ENCODE peak calls at places on chromosomes 4 and X, in six cellular contexts. One of them, this sample, is unnamed.

GRCh38 chrX:50049228-50049627 is 126.8 kb downstream of the CLCN5 start:
- DNase-seq in Kasumi-1: no peak
- DNase-seq in NCI-H146: no peak
- DNase-seq in HFF-Myc: no peak
- DNase-seq in lung: no peak
- DNase-seq in dermis microvascular lymphatic vessel endothelial cell: no peak
- DNase-seq in this sample: no peak

GRCh38 chr4:337143-337931 is at the start of gene ZNF141:
- DNase-seq in Kasumi-1: peak
- DNase-seq in dermis microvascular lymphatic vessel endothelial cell: peak
- DNase-seq in NCI-H146: peak
- DNase-seq in lung: peak
- DNase-seq in HFF-Myc: peak
- DNase-seq in this sample: no peak

GRCh38 chrX:45472968-45473367 is 272.3 kb upstream of the DIPK2B start:
- DNase-seq in lung: no peak
- DNase-seq in NCI-H146: no peak
- DNase-seq in dermis microvascular lymphatic vessel endothelial cell: peak
- DNase-seq in Kasumi-1: no peak
- DNase-seq in HFF-Myc: peak
- DNase-seq in this sample: no peak

GRCh38 chr4:156169011-156169410 is 215.3 kb upstream of the CTSO start:
- DNase-seq in NCI-H146: peak
- DNase-seq in HFF-Myc: peak
- DNase-seq in dermis microvascular lymphatic vessel endothelial cell: no peak
- DNase-seq in lung: peak
- DNase-seq in Kasumi-1: peak
- DNase-seq in this sample: peak

GRCh38 chrX:131577999-131578734 is 34.3 kb downstream of the OR13H1 start:
- DNase-seq in dermis microvascular lymphatic vessel endothelial cell: no peak
- DNase-seq in NCI-H146: no peak
- DNase-seq in lung: no peak
- DNase-seq in Kasumi-1: no peak
- DNase-seq in HFF-Myc: no peak
- DNase-seq in this sample: no peak

GRCh38 chrX:132209527-132209926 is 9.7 kb downstream of the RAP2C start:
- DNase-seq in lung: no peak
- DNase-seq in dermis microvascular lymphatic vessel endothelial cell: no peak
- DNase-seq in Kasumi-1: peak
- DNase-seq in HFF-Myc: no peak
- DNase-seq in NCI-H146: no peak
- DNase-seq in this sample: no peak

GRCh38 chrX:46820391-46821100 is 16.3 kb upstream of the RP2 start:
- DNase-seq in Kasumi-1: no peak
- DNase-seq in HFF-Myc: no peak
- DNase-seq in dermis microvascular lymphatic vessel endothelial cell: no peak
- DNase-seq in lung: no peak
- DNase-seq in NCI-H146: peak
- DNase-seq in this sample: no peak

GRCh38 chr4:18105023-18106011 is 83.8 kb upstream of the LCORL start:
- DNase-seq in HFF-Myc: no peak
- DNase-seq in dermis microvascular lymphatic vessel endothelial cell: no peak
- DNase-seq in lung: no peak
- DNase-seq in Kasumi-1: no peak
- DNase-seq in NCI-H146: no peak
- DNase-seq in this sample: no peak

GRCh38 chrX:1316527-1316926 is 20.1 kb upstream of the IL3RA start:
- DNase-seq in NCI-H146: no peak
- DNase-seq in dermis microvascular lymphatic vessel endothelial cell: no peak
- DNase-seq in lung: peak
- DNase-seq in Kasumi-1: peak
- DNase-seq in HFF-Myc: peak
- DNase-seq in this sample: no peak

GRCh38 chrX:50648151-50648550 is 165.8 kb downstream of the SHROOM4 start:
- DNase-seq in Kasumi-1: no peak
- DNase-seq in NCI-H146: no peak
- DNase-seq in dermis microvascular lymphatic vessel endothelial cell: no peak
- DNase-seq in lung: no peak
- DNase-seq in HFF-Myc: no peak
- DNase-seq in this sample: no peak

GRCh38 chr4:178856139-178856800 is 1414.0 kb upstream of the AGA start:
- DNase-seq in dermis microvascular lymphatic vessel endothelial cell: no peak
- DNase-seq in lung: no peak
- DNase-seq in Kasumi-1: no peak
- DNase-seq in NCI-H146: no peak
- DNase-seq in HFF-Myc: no peak
- DNase-seq in this sample: no peak

GRCh38 chr4:26964994-26965393 is 104.4 kb downstream of the STIM2 start:
- DNase-seq in NCI-H146: no peak
- DNase-seq in Kasumi-1: no peak
- DNase-seq in lung: no peak
- DNase-seq in HFF-Myc: no peak
- DNase-seq in dermis microvascular lymphatic vessel endothelial cell: no peak
- DNase-seq in this sample: no peak

GRCh38 chrX:12950851-12951589 is 23.9 kb upstream of the TMSB4X start:
- DNase-seq in Kasumi-1: peak
- DNase-seq in lung: no peak
- DNase-seq in dermis microvascular lymphatic vessel endothelial cell: no peak
- DNase-seq in NCI-H146: peak
- DNase-seq in HFF-Myc: no peak
- DNase-seq in this sample: no peak

GRCh38 chrX:118764122-118764521 is 36.7 kb downstream of the IL13RA1 start:
- DNase-seq in lung: no peak
- DNase-seq in HFF-Myc: no peak
- DNase-seq in dermis microvascular lymphatic vessel endothelial cell: no peak
- DNase-seq in Kasumi-1: no peak
- DNase-seq in NCI-H146: no peak
- DNase-seq in this sample: no peak

GRCh38 chrX:112259375-112259774 is 176.8 kb upstream of the TRPC5 start:
- DNase-seq in dermis microvascular lymphatic vessel endothelial cell: no peak
- DNase-seq in lung: no peak
- DNase-seq in Kasumi-1: no peak
- DNase-seq in NCI-H146: no peak
- DNase-seq in HFF-Myc: no peak
- DNase-seq in this sample: no peak

GRCh38 chrX:155216940-155217450 is 735 bp downstream of the VBP1 start:
- DNase-seq in NCI-H146: peak
- DNase-seq in dermis microvascular lymphatic vessel endothelial cell: no peak
- DNase-seq in HFF-Myc: no peak
- DNase-seq in lung: no peak
- DNase-seq in Kasumi-1: no peak
- DNase-seq in this sample: peak

GRCh38 chrX:69959712-69960111 is 90.0 kb downstream of the AWAT2 start:
- DNase-seq in HFF-Myc: no peak
- DNase-seq in dermis microvascular lymphatic vessel endothelial cell: no peak
- DNase-seq in lung: no peak
- DNase-seq in Kasumi-1: no peak
- DNase-seq in NCI-H146: no peak
- DNase-seq in this sample: no peak

GRCh38 chr4:157221895-157222763 is 1.6 kb downstream of the GRIA2 start:
- DNase-seq in HFF-Myc: no peak
- DNase-seq in NCI-H146: peak
- DNase-seq in dermis microvascular lymphatic vessel endothelial cell: no peak
- DNase-seq in Kasumi-1: no peak
- DNase-seq in lung: no peak
- DNase-seq in this sample: no peak

GRCh38 chr4:15197005-15197404 is 194.7 kb downstream of the CPEB2 start:
- DNase-seq in HFF-Myc: no peak
- DNase-seq in NCI-H146: peak
- DNase-seq in dermis microvascular lymphatic vessel endothelial cell: peak
- DNase-seq in Kasumi-1: peak
- DNase-seq in lung: no peak
- DNase-seq in this sample: no peak

GRCh38 chr4:77036206-77036605 is 39.6 kb downstream of the CCNI start:
- DNase-seq in HFF-Myc: no peak
- DNase-seq in lung: no peak
- DNase-seq in dermis microvascular lymphatic vessel endothelial cell: no peak
- DNase-seq in NCI-H146: no peak
- DNase-seq in Kasumi-1: no peak
- DNase-seq in this sample: no peak

GRCh38 chr4:127506283-127506682 is 126.5 kb upstream of the INTU start:
- DNase-seq in NCI-H146: no peak
- DNase-seq in lung: no peak
- DNase-seq in HFF-Myc: no peak
- DNase-seq in Kasumi-1: no peak
- DNase-seq in dermis microvascular lymphatic vessel endothelial cell: no peak
- DNase-seq in this sample: no peak

GRCh38 chr4:76956961-76957738 is 7.6 kb downstream of the SEPTIN11 start:
- DNase-seq in NCI-H146: no peak
- DNase-seq in Kasumi-1: no peak
- DNase-seq in HFF-Myc: no peak
- DNase-seq in dermis microvascular lymphatic vessel endothelial cell: no peak
- DNase-seq in lung: no peak
- DNase-seq in this sample: no peak

GRCh38 chr4:153060191-153060590 is 124.1 kb downstream of the FHDC1 start:
- DNase-seq in HFF-Myc: no peak
- DNase-seq in Kasumi-1: no peak
- DNase-seq in NCI-H146: no peak
- DNase-seq in lung: no peak
- DNase-seq in dermis microvascular lymphatic vessel endothelial cell: no peak
- DNase-seq in this sample: no peak

GRCh38 chr4:73620115-73620792 is at the start of gene RASSF6:
- DNase-seq in lung: peak
- DNase-seq in dermis microvascular lymphatic vessel endothelial cell: no peak
- DNase-seq in Kasumi-1: no peak
- DNase-seq in HFF-Myc: no peak
- DNase-seq in NCI-H146: peak
- DNase-seq in this sample: no peak

GRCh38 chr4:18636001-18636680 is 614.6 kb upstream of the LCORL start:
- DNase-seq in lung: no peak
- DNase-seq in Kasumi-1: no peak
- DNase-seq in dermis microvascular lymphatic vessel endothelial cell: no peak
- DNase-seq in NCI-H146: no peak
- DNase-seq in HFF-Myc: no peak
- DNase-seq in this sample: no peak

GRCh38 chr4:6373541-6374410 is 98.6 kb downstream of the PPP2R2C start:
- DNase-seq in HFF-Myc: no peak
- DNase-seq in dermis microvascular lymphatic vessel endothelial cell: no peak
- DNase-seq in NCI-H146: no peak
- DNase-seq in lung: no peak
- DNase-seq in Kasumi-1: no peak
- DNase-seq in this sample: no peak

GRCh38 chr4:1348014-1348513 is 1.1 kb downstream of the UVSSA start:
- DNase-seq in lung: no peak
- DNase-seq in NCI-H146: no peak
- DNase-seq in dermis microvascular lymphatic vessel endothelial cell: no peak
- DNase-seq in Kasumi-1: no peak
- DNase-seq in HFF-Myc: no peak
- DNase-seq in this sample: no peak

GRCh38 chrX:6024204-6024603 is 204.5 kb downstream of the NLGN4X start:
- DNase-seq in Kasumi-1: no peak
- DNase-seq in NCI-H146: no peak
- DNase-seq in lung: no peak
- DNase-seq in dermis microvascular lymphatic vessel endothelial cell: no peak
- DNase-seq in HFF-Myc: no peak
- DNase-seq in this sample: no peak

GRCh38 chr4:166913926-166914325 is 320.4 kb downstream of the SPOCK3 start:
- DNase-seq in dermis microvascular lymphatic vessel endothelial cell: no peak
- DNase-seq in NCI-H146: no peak
- DNase-seq in Kasumi-1: no peak
- DNase-seq in lung: no peak
- DNase-seq in HFF-Myc: no peak
- DNase-seq in this sample: no peak

GRCh38 chr4:126180642-126181041 is 865.9 kb downstream of the FAT4 start:
- DNase-seq in HFF-Myc: no peak
- DNase-seq in Kasumi-1: no peak
- DNase-seq in lung: no peak
- DNase-seq in dermis microvascular lymphatic vessel endothelial cell: no peak
- DNase-seq in NCI-H146: no peak
- DNase-seq in this sample: no peak

GRCh38 chrX:78105944-78106650 is 2.0 kb downstream of the PGK1 start:
- DNase-seq in dermis microvascular lymphatic vessel endothelial cell: no peak
- DNase-seq in lung: no peak
- DNase-seq in Kasumi-1: no peak
- DNase-seq in NCI-H146: no peak
- DNase-seq in HFF-Myc: no peak
- DNase-seq in this sample: no peak

GRCh38 chr4:71229477-71230257 is 109.2 kb upstream of the SLC4A4 start:
- DNase-seq in HFF-Myc: no peak
- DNase-seq in NCI-H146: no peak
- DNase-seq in Kasumi-1: peak
- DNase-seq in dermis microvascular lymphatic vessel endothelial cell: peak
- DNase-seq in lung: no peak
- DNase-seq in this sample: no peak

GRCh38 chr4:184765473-184766346 is 31.8 kb upstream of the CENPU start:
- DNase-seq in dermis microvascular lymphatic vessel endothelial cell: no peak
- DNase-seq in Kasumi-1: no peak
- DNase-seq in lung: no peak
- DNase-seq in HFF-Myc: no peak
- DNase-seq in NCI-H146: no peak
- DNase-seq in this sample: no peak

GRCh38 chr4:173076903-173077629 is 91.5 kb upstream of the GALNT7 start:
- DNase-seq in lung: no peak
- DNase-seq in Kasumi-1: no peak
- DNase-seq in HFF-Myc: no peak
- DNase-seq in dermis microvascular lymphatic vessel endothelial cell: no peak
- DNase-seq in NCI-H146: no peak
- DNase-seq in this sample: no peak

This sample was measured in HS-27A.